ENCODE peak calls at places on chromosomes 7 and 10, in nine cellular contexts. B is GM23248; A is HAP-1; G is brain microvascular endothelial cell; S is CD8-positive, alpha-beta memory T cell; L is AG04450; U is CD4-positive, CD25-positive, alpha-beta regulatory T cell; P is left ventricle myocardium inferior; V is effector memory CD4-positive, alpha-beta T cell. O is an unnamed sample.

GRCh38 chr10:113087082-113088029 is 137.3 kb downstream of the TCF7L2 start:
- DNase-seq in B (peak; percentile 100), L (peak; percentile 98), U (no peak), S (no peak), G (peak; percentile 99), A (peak; percentile 62), P (no peak), V (no peak), O (peak; percentile 69)

GRCh38 chr7:12683678-12684077 is 3.8 kb upstream of the ARL4A start:
- DNase-seq in B (peak; percentile 44), V (no peak), G (no peak), P (no peak), U (no peak), S (no peak), A (peak; percentile 32), L (no peak), O (no peak)

GRCh38 chr10:124000792-124001201 is 92.6 kb downstream of the CHST15 start:
- DNase-seq in A (no peak), U (no peak), B (peak; percentile 76), L (no peak), G (peak; percentile 18), V (no peak), P (no peak), S (no peak), O (no peak)

GRCh38 chr7:144650439-144650838 is 185.4 kb downstream of the TPK1 start:
- DNase-seq in A (no peak), P (no peak), G (no peak), V (no peak), S (no peak), B (no peak), L (no peak), U (no peak), O (peak; percentile 55)

GRCh38 chr10:79946270-79947082 is 2.4 kb downstream of the SFTPD start:
- DNase-seq in A (no peak), B (no peak), U (no peak), S (no peak), P (no peak), G (no peak), L (no peak), V (no peak), O (no peak)

GRCh38 chr10:25467861-25468260 is 293.1 kb downstream of the GPR158 start:
- DNase-seq in L (no peak), B (no peak), V (no peak), S (no peak), P (no peak), U (no peak), G (no peak), A (no peak), O (no peak)

GRCh38 chr7:136336932-136337331 is 359.8 kb upstream of the MTPN start:
- DNase-seq in G (no peak), L (no peak), U (no peak), A (no peak), S (no peak), B (no peak), P (no peak), V (no peak), O (no peak)

GRCh38 chr10:132385721-132386418 is 11.1 kb upstream of the PWWP2B start:
- DNase-seq in G (no peak), A (no peak), P (no peak), U (no peak), L (no peak), S (no peak), V (no peak), B (no peak), O (peak; percentile 16)

GRCh38 chr7:55903985-55904759 is 16.9 kb downstream of the ZNF713 start:
- DNase-seq in G (no peak), V (no peak), B (no peak), P (no peak), S (no peak), L (no peak), U (no peak), A (no peak), O (no peak)

GRCh38 chr10:59456199-59456598 is 93.8 kb upstream of the FAM13C start:
- DNase-seq in U (no peak), V (no peak), S (no peak), G (no peak), A (no peak), P (no peak), L (no peak), B (no peak), O (no peak)

GRCh38 chr7:130490888-130491771 is 755 bp upstream of the MEST start:
- DNase-seq in B (peak; percentile 66), A (peak; percentile 65), L (no peak), G (peak; percentile 29), V (no peak), P (no peak), S (no peak), U (no peak), O (no peak)

GRCh38 chr7:146961617-146962016 is 845.0 kb downstream of the CNTNAP2 start:
- DNase-seq in S (no peak), U (no peak), V (no peak), A (no peak), G (peak; percentile 94), L (no peak), P (no peak), B (peak; percentile 58), O (no peak)

GRCh38 chr10:110507303-110507702 is 9.6 kb downstream of the DUSP5 start:
- DNase-seq in G (no peak), V (no peak), B (no peak), P (no peak), L (no peak), U (no peak), S (no peak), A (no peak), O (no peak)

GRCh38 chr10:126902157-126902556 is 3.1 kb upstream of the DOCK1 start:
- DNase-seq in U (no peak), V (no peak), P (no peak), G (peak; percentile 62), B (peak; percentile 86), S (no peak), A (no peak), L (peak; percentile 26), O (no peak)

GRCh38 chr10:75904499-75905283 is 473.3 kb downstream of the LRMDA start:
- DNase-seq in U (no peak), A (no peak), L (no peak), G (no peak), S (no peak), B (no peak), V (no peak), P (no peak), O (no peak)

GRCh38 chr10:93080350-93081046 is 6.8 kb downstream of the CYP26A1 start:
- DNase-seq in U (peak; percentile 47), L (no peak), V (peak; percentile 9), G (peak; percentile 36), P (peak; percentile 36), A (peak; percentile 12), B (peak; percentile 66), S (peak; percentile 26), O (no peak)

GRCh38 chr10:84837041-84837766 is 508.8 kb downstream of the CCSER2 start:
- DNase-seq in V (no peak), A (no peak), G (no peak), L (no peak), B (no peak), S (no peak), P (peak; percentile 34), U (no peak), O (no peak)

GRCh38 chr7:94906035-94906796 is 1.2 kb upstream of the PPP1R9A start:
- DNase-seq in U (no peak), A (no peak), B (no peak), P (no peak), S (no peak), V (no peak), G (no peak), L (no peak), O (no peak)
- H3K27me3 ChIP-seq in U (peaks cover 28% of the 10 kb centered on the region), A (no peaks in the 10 kb centered on the region), B (peaks cover 58% of the 10 kb centered on the region), P (no peaks in the 10 kb centered on the region), S (no peaks in the 10 kb centered on the region), V (peaks cover 16% of the 10 kb centered on the region), G (no peaks in the 10 kb centered on the region), L (peaks cover 25% of the 10 kb centered on the region), O (no peaks in the 10 kb centered on the region)

GRCh38 chr10:102918817-102919236 is 733 bp downstream of the CNNM2 start:
- DNase-seq in L (no peak), V (peak; percentile 8), S (peak; percentile 10), P (no peak), G (no peak), A (no peak), B (peak; percentile 54), U (peak; percentile 38), O (peak; percentile 26)
- H3K4me3 ChIP-seq in L (peak overlapping the region; percentile 96), V (peak overlapping the region; percentile 99), S (peak overlapping the region; percentile 96), P (peak overlapping the region; percentile 98), G (peak overlapping the region; percentile 91), A (peak overlapping the region; percentile 98), B (peak overlapping the region; percentile 87), U (peak overlapping the region; percentile 61), O (peak overlapping the region; percentile 85)

DNA sequence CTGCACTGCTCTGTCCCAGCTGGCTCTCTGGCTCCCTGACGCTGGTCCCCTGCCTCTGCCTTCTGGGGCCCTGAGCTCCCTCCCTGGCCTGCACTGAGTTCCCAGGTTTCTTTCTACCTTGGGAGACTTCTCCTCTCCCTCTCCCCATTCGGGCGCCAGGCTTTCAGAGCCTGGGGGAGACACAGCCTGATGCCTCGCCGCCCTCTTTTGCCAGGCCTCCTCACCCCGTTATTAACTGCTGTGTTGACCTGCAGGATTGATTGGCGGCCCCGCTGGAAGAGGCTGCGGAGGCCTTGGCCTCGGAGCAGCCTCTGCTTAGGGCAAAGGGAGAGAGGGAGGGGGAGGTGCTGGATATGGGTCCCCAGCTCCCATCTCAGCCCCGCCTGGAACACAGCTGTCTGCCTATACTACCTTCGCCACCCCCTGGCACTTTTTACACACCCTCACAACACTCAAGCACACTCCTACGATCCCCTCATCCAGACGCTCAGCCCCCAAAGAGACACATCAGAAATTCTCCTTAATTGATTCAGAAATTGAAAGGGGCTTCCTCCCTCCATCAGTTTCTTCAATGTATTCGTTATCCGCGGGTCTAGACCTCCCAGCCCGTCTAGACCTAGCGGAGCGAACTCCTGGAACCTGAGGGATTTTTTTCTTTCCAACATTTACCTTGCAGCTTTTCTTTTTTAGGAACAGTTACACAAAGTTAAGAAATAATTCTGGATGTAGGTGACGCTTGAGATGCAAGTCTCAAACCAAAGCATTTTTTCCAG is 7.1 kb upstream of the PAX2 start:
- DNase-seq in B (no peak), S (no peak), L (no peak), A (no peak), V (no peak), G (no peak), P (no peak), U (no peak), O (no peak)
- H3K27me3 ChIP-seq in B (peaks cover 99% of the 10 kb centered on the region), S (peaks cover 71% of the 10 kb centered on the region), L (peaks cover 94% of the 10 kb centered on the region), A (peaks cover 71% of the 10 kb centered on the region), V (peaks cover 71% of the 10 kb centered on the region), G (peaks cover 95% of the 10 kb centered on the region), P (peaks cover 100% of the 10 kb centered on the region), U (peaks cover 38% of the 10 kb centered on the region), O (peaks cover 54% of the 10 kb centered on the region)

DNA sequence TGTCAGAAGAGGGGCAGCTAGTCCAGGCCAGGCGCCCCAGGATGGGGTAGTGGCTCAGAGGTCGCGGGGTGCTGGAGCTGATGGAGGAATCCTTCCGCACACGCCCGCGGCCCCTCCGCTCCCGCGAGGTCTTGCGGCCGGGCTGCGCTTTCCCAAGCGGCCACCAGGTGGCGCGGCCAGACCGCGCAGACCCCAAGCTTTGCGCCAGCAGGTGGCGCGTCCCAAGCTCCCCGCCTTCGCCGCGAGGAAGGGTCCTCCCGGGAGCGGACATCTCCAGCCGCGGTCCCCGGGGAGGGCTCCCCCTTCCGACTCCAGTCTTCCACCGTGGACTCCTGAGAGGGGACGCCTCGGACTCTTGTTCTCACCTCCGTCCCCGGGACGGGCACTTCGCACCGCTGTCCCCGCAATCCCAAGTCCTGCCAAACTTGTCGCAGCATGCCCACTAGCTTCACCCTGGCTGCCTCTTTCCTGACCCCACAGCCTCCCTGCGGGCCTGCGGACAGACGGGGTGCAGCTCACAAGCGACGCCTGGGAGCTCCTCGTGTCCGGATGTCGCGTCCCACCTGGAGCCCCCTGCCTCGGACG is 19.4 kb downstream of the KCNK18 start:
- DNase-seq in S (peak; percentile 55), V (peak; percentile 28), P (peak; percentile 66), A (peak; percentile 68), L (peak; percentile 29), G (peak; percentile 32), U (peak; percentile 67), B (peak; percentile 78), O (peak; percentile 56)
- H3K4me3 ChIP-seq in S (peak overlapping the region; percentile 63), V (peak overlapping the region; percentile 60), P (peak overlapping the region; percentile 57), A (peak overlapping the region; percentile 29), L (peak overlapping the region; percentile 67), G (peak overlapping the region; percentile 49), U (peak overlapping the region; percentile 37), B (peak overlapping the region; percentile 84), O (peak overlapping the region; percentile 2)

O was measured in pancreas.